ENCODE peak calls at places on chromosomes 2 and 18, in ten cellular contexts. O is left lobe of liver; F is neural progenitor cell; K is stimulated activated naive B cell treated with anti-CD40 and anti-IgM and Interleukin-4, amounts not matched to agents 10 μg/mL and 1 μg/mL and 100 μg/mL, for 72 hours; A is SJSA1; N is SK-N-DZ; D is upper lobe of right lung; W is stimulated activated CD8-positive, alpha-beta memory T cell treated with anti-CD3 and anti-CD28 coated beads, Interleukin-15, amount 100 ng/mL, for 1 hour; B is AG10803; U is HCEC 1CT. Q is an unnamed sample.

GRCh38 chr2:216678813-216679657 is 16.3 kb downstream of the IGFBP5 start:
- DNase-seq in O (no peak), F (no peak), K (no peak), A (no peak), N (no peak), D (no peak), W (no peak), B (no peak), U (no peak), Q (no peak)

GRCh38 chr2:101150306-101151140 is 659 bp downstream of the TBC1D8 start:
- DNase-seq in O (peak; percentile 58), F (peak; percentile 66), K (no peak), A (peak; percentile 34), N (peak; percentile 31), D (peak; percentile 76), W (no peak), B (no peak), U (no peak), Q (no peak)

GRCh38 chr2:113754989-113755689 is 1.3 kb downstream of the SLC35F5 start:
- DNase-seq in O (no peak), F (no peak), K (no peak), A (peak; percentile 34), N (no peak), D (no peak), W (no peak), B (no peak), U (no peak), Q (no peak)

GRCh38 chr2:3169106-3169870 is 208.3 kb downstream of the EIPR1 start:
- DNase-seq in O (no peak), F (no peak), K (no peak), A (no peak), N (no peak), D (peak; percentile 29), W (no peak), B (peak; percentile 66), U (peak; percentile 74), Q (peak; percentile 69)

GRCh38 chr2:233799087-233799665 is 21.0 kb downstream of the MROH2A start:
- DNase-seq in O (peak; percentile 22), F (no peak), K (no peak), A (no peak), N (no peak), D (no peak), W (no peak), B (no peak), U (no peak), Q (no peak)

GRCh38 chr18:76895498-76895897 is 73.1 kb downstream of the ZNF236 start:
- DNase-seq in O (no peak), F (no peak), K (no peak), A (no peak), N (no peak), D (no peak), W (no peak), B (no peak), U (no peak), Q (no peak)

GRCh38 chr2:151437630-151438029 is 27.9 kb downstream of the RIF1 start:
- DNase-seq in O (no peak), F (peak; percentile 2), K (no peak), A (peak; percentile 35), N (peak; percentile 7), D (no peak), W (no peak), B (peak; percentile 32), U (peak; percentile 29), Q (peak; percentile 18)

GRCh38 chr2:119169717-119170116 is 11.2 kb upstream of the C1QL2 start:
- DNase-seq in O (no peak), F (no peak), K (no peak), A (no peak), N (no peak), D (no peak), W (no peak), B (no peak), U (no peak), Q (no peak)

GRCh38 chr18:76489081-76489480 is 6.0 kb downstream of the ZNF516 start:
- DNase-seq in O (no peak), F (no peak), K (no peak), A (no peak), N (no peak), D (no peak), W (no peak), B (no peak), U (no peak), Q (peak; percentile 27)

GRCh38 chr2:156181208-156181607 is 151.3 kb downstream of the NR4A2 start:
- DNase-seq in O (no peak), F (no peak), K (no peak), A (no peak), N (no peak), D (no peak), W (no peak), B (no peak), U (no peak), Q (no peak)

GRCh38 chr2:5373200-5373599 is 319.0 kb upstream of the SOX11 start:
- DNase-seq in O (no peak), F (peak; percentile 94), K (no peak), A (no peak), N (peak; percentile 71), D (no peak), W (no peak), B (no peak), U (no peak), Q (no peak)

GRCh38 chr2:155815851-155816250 is 516.7 kb downstream of the NR4A2 start:
- DNase-seq in O (no peak), F (peak; percentile 55), K (no peak), A (no peak), N (peak; percentile 63), D (no peak), W (no peak), B (no peak), U (no peak), Q (no peak)

GRCh38 chr2:176080540-176081355 is 3.0 kb downstream of the EVX2 start:
- DNase-seq in O (no peak), F (no peak), K (no peak), A (no peak), N (no peak), D (no peak), W (no peak), B (no peak), U (no peak), Q (no peak)

GRCh38 chr2:84899181-84899580 is 6.3 kb upstream of the TMSB10 start:
- DNase-seq in O (no peak), F (no peak), K (no peak), A (no peak), N (no peak), D (no peak), W (no peak), B (no peak), U (no peak), Q (no peak)

GRCh38 chr2:7377861-7378569 is 460.8 kb downstream of the RNF144A start:
- DNase-seq in O (no peak), F (peak; percentile 42), K (no peak), A (no peak), N (peak; percentile 88), D (peak; percentile 65), W (no peak), B (no peak), U (no peak), Q (no peak)

GRCh38 chr2:150491943-150492342 is 4.5 kb upstream of the RND3 start:
- DNase-seq in O (no peak), F (no peak), K (no peak), A (peak; percentile 10), N (no peak), D (no peak), W (no peak), B (peak; percentile 85), U (peak; percentile 82), Q (peak; percentile 80)

GRCh38 chr2:64942693-64943092 is 46.5 kb upstream of the SLC1A4 start:
- DNase-seq in O (no peak), F (no peak), K (no peak), A (no peak), N (no peak), D (no peak), W (no peak), B (no peak), U (no peak), Q (no peak)

GRCh38 chr18:29062921-29063320 is 886.0 kb upstream of the CDH2 start:
- DNase-seq in O (no peak), F (no peak), K (no peak), A (no peak), N (no peak), D (no peak), W (no peak), B (peak; percentile 13), U (no peak), Q (no peak)

Q was measured in IMR-90.